ENCODE peak calls at places on chromosomes 5 and 9, in ten cellular contexts. One of them, this sample, is unnamed.

GRCh38 chr5:151183451-151184245 is 26.1 kb upstream of the ANXA6 start:
- DNase-seq in breast epithelium: no peak
- DNase-seq in pancreas: peak
- DNase-seq in left lung: no peak
- DNase-seq in epithelial cell of esophagus: peak
- DNase-seq in stomach: no peak
- DNase-seq in fibroblast of mammary gland: peak
- DNase-seq in Caco-2: peak
- DNase-seq in AG04449: no peak
- DNase-seq in suprapubic skin: no peak
- DNase-seq in this sample: no peak

GRCh38 chr5:174837919-174838902 is 113.8 kb downstream of the MSX2 start:
- DNase-seq in breast epithelium: no peak
- DNase-seq in pancreas: no peak
- DNase-seq in left lung: no peak
- DNase-seq in epithelial cell of esophagus: peak
- DNase-seq in stomach: no peak
- DNase-seq in fibroblast of mammary gland: peak
- DNase-seq in Caco-2: no peak
- DNase-seq in AG04449: peak
- DNase-seq in suprapubic skin: peak
- DNase-seq in this sample: peak

GRCh38 chr9:131092548-131093440 is 3.5 kb upstream of the AIF1L start:
- DNase-seq in breast epithelium: no peak
- DNase-seq in pancreas: no peak
- DNase-seq in left lung: no peak
- DNase-seq in epithelial cell of esophagus: no peak
- DNase-seq in stomach: peak
- DNase-seq in fibroblast of mammary gland: no peak
- DNase-seq in Caco-2: peak
- DNase-seq in AG04449: no peak
- DNase-seq in suprapubic skin: no peak
- DNase-seq in this sample: no peak

GRCh38 chr9:89342213-89342612 is 23.9 kb downstream of the SECISBP2 start:
- DNase-seq in breast epithelium: no peak
- DNase-seq in pancreas: no peak
- DNase-seq in left lung: no peak
- DNase-seq in epithelial cell of esophagus: no peak
- DNase-seq in stomach: no peak
- DNase-seq in fibroblast of mammary gland: no peak
- DNase-seq in Caco-2: no peak
- DNase-seq in AG04449: no peak
- DNase-seq in suprapubic skin: no peak
- DNase-seq in this sample: no peak

GRCh38 chr5:39420482-39421145 is 4.2 kb downstream of the DAB2 start:
- DNase-seq in breast epithelium: peak
- DNase-seq in pancreas: no peak
- DNase-seq in left lung: peak
- DNase-seq in epithelial cell of esophagus: no peak
- DNase-seq in stomach: peak
- DNase-seq in fibroblast of mammary gland: peak
- DNase-seq in Caco-2: no peak
- DNase-seq in AG04449: no peak
- DNase-seq in suprapubic skin: peak
- DNase-seq in this sample: peak

GRCh38 chr5:132821350-132821749 is 8.2 kb downstream of the SOWAHA start:
- DNase-seq in breast epithelium: no peak
- DNase-seq in pancreas: no peak
- DNase-seq in left lung: no peak
- DNase-seq in epithelial cell of esophagus: no peak
- DNase-seq in stomach: no peak
- DNase-seq in fibroblast of mammary gland: no peak
- DNase-seq in Caco-2: no peak
- DNase-seq in AG04449: no peak
- DNase-seq in suprapubic skin: no peak
- DNase-seq in this sample: no peak

GRCh38 chr5:124670672-124671592 is 75.5 kb downstream of the ZNF608 start:
- DNase-seq in breast epithelium: no peak
- DNase-seq in pancreas: no peak
- DNase-seq in left lung: no peak
- DNase-seq in epithelial cell of esophagus: peak
- DNase-seq in stomach: no peak
- DNase-seq in fibroblast of mammary gland: no peak
- DNase-seq in Caco-2: no peak
- DNase-seq in AG04449: no peak
- DNase-seq in suprapubic skin: no peak
- DNase-seq in this sample: no peak

GRCh38 chr9:107177857-107178256 is 105.2 kb upstream of the RAD23B start:
- DNase-seq in breast epithelium: no peak
- DNase-seq in pancreas: no peak
- DNase-seq in left lung: no peak
- DNase-seq in epithelial cell of esophagus: peak
- DNase-seq in stomach: no peak
- DNase-seq in fibroblast of mammary gland: peak
- DNase-seq in Caco-2: no peak
- DNase-seq in AG04449: no peak
- DNase-seq in suprapubic skin: no peak
- DNase-seq in this sample: no peak

GRCh38 chr9:90547896-90548295 is 94.7 kb downstream of the DIRAS2 start:
- DNase-seq in breast epithelium: no peak
- DNase-seq in pancreas: no peak
- DNase-seq in left lung: no peak
- DNase-seq in epithelial cell of esophagus: peak
- DNase-seq in stomach: no peak
- DNase-seq in fibroblast of mammary gland: no peak
- DNase-seq in Caco-2: no peak
- DNase-seq in AG04449: no peak
- DNase-seq in suprapubic skin: no peak
- DNase-seq in this sample: no peak

GRCh38 chr9:80665479-80665878 is 1023.9 kb downstream of the TLE1 start:
- DNase-seq in breast epithelium: no peak
- DNase-seq in pancreas: no peak
- DNase-seq in left lung: no peak
- DNase-seq in epithelial cell of esophagus: no peak
- DNase-seq in stomach: no peak
- DNase-seq in fibroblast of mammary gland: no peak
- DNase-seq in Caco-2: no peak
- DNase-seq in AG04449: no peak
- DNase-seq in suprapubic skin: no peak
- DNase-seq in this sample: no peak

DNA sequence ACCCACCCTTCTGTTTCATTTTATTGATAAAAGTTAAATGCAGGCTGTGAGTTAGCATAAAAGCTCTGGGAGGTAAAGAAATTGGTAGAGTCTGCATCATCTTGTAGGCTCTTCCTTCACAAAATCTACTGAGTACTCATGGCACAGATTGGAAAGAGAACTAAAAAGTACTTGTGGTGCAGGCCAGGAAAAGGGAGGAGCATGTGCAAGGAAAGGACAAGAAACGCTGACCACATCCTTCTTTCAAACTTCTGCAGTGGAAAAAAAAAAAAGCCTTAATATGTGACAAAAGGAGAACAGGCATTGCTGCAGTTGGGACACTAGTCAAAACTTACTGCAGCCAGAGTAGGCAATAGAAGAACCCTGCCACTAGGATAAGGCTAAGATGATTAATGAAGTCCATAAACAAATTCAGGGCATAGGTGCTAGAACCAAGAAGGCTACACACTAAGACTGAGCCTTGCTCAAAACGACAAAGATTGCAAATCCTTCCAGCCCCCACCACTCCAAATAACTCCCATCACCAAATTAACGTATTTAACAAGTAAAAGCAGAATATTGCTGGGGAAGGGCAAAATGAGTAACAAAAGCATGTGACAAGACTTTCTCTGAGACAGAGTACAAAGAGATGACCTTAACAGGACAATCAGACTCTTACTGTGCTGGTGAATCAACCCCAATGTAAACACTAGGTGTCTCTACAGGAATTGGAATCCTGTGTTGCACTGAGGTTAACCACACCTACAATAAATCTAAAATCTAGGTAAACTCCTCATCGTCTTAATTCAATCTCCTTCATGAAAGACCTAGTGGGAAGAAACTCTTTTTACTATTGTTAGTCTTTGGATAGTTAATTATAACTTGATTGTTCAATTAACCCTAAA is 1024.8 kb downstream of the TLE1 start:
- DNase-seq in breast epithelium: no peak
- DNase-seq in pancreas: no peak
- DNase-seq in left lung: no peak
- DNase-seq in epithelial cell of esophagus: peak
- DNase-seq in stomach: no peak
- DNase-seq in fibroblast of mammary gland: peak
- DNase-seq in Caco-2: no peak
- DNase-seq in AG04449: no peak
- DNase-seq in suprapubic skin: no peak
- DNase-seq in this sample: peak
- TF ChIP-seq CTCF in breast epithelium: no peak
- TF ChIP-seq CTCF in pancreas: no peak
- TF ChIP-seq CTCF in left lung: no peak
- TF ChIP-seq CTCF in epithelial cell of esophagus: peak
- TF ChIP-seq CTCF in stomach: no peak
- TF ChIP-seq CTCF in fibroblast of mammary gland: no peak
- TF ChIP-seq CTCF in Caco-2: no peak
- TF ChIP-seq CTCF in AG04449: no peak
- TF ChIP-seq CTCF in suprapubic skin: no peak
- TF ChIP-seq CTCF in this sample: peak

DNA sequence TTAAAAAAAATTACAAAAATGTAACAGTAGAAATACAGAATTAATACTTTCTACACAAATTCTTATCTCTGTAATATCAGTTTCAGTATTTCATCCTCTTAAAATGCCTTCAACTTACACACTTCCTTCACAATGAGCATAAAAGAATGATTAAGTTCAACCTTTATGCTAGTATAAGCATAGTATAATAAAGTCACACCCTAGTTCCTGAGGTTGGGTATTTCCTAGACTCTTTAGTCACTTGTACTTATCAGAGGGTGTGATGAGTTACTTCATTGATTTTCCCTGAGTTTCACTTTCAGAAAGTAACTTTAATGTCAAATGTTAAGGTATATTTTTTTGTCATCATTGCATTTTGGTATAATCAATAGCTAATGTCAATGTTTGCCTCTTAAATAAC is 302.4 kb downstream of the PDE4D start:
- DNase-seq in breast epithelium: no peak
- DNase-seq in pancreas: no peak
- DNase-seq in left lung: no peak
- DNase-seq in epithelial cell of esophagus: peak
- DNase-seq in stomach: no peak
- DNase-seq in fibroblast of mammary gland: no peak
- DNase-seq in Caco-2: no peak
- DNase-seq in AG04449: no peak
- DNase-seq in suprapubic skin: no peak
- DNase-seq in this sample: no peak
- H3K4me3 ChIP-seq in breast epithelium: no peak
- H3K4me3 ChIP-seq in pancreas: no peak
- H3K4me3 ChIP-seq in left lung: no peak
- H3K4me3 ChIP-seq in epithelial cell of esophagus: no peak
- H3K4me3 ChIP-seq in stomach: no peak
- H3K4me3 ChIP-seq in fibroblast of mammary gland: no peak
- H3K4me3 ChIP-seq in Caco-2: no peak
- H3K4me3 ChIP-seq in AG04449: no peak
- H3K4me3 ChIP-seq in suprapubic skin: no peak
- H3K4me3 ChIP-seq in this sample: no peak

GRCh38 chr9:20462410-20462809 is 159.9 kb downstream of the MLLT3 start:
- DNase-seq in breast epithelium: no peak
- DNase-seq in pancreas: no peak
- DNase-seq in left lung: no peak
- DNase-seq in epithelial cell of esophagus: no peak
- DNase-seq in stomach: no peak
- DNase-seq in fibroblast of mammary gland: no peak
- DNase-seq in Caco-2: no peak
- DNase-seq in AG04449: no peak
- DNase-seq in suprapubic skin: no peak
- DNase-seq in this sample: no peak
- TF ChIP-seq CTCF in breast epithelium: no peak
- TF ChIP-seq CTCF in pancreas: no peak
- TF ChIP-seq CTCF in left lung: no peak
- TF ChIP-seq CTCF in epithelial cell of esophagus: no peak
- TF ChIP-seq CTCF in stomach: no peak
- TF ChIP-seq CTCF in fibroblast of mammary gland: peak
- TF ChIP-seq CTCF in Caco-2: no peak
- TF ChIP-seq CTCF in AG04449: no peak
- TF ChIP-seq CTCF in suprapubic skin: no peak
- TF ChIP-seq CTCF in this sample: peak

GRCh38 chr5:11903121-11903613 is 1.1 kb downstream of the CTNND2 start:
- DNase-seq in breast epithelium: no peak
- DNase-seq in pancreas: peak
- DNase-seq in left lung: no peak
- DNase-seq in epithelial cell of esophagus: peak
- DNase-seq in stomach: no peak
- DNase-seq in fibroblast of mammary gland: no peak
- DNase-seq in Caco-2: no peak
- DNase-seq in AG04449: no peak
- DNase-seq in suprapubic skin: no peak
- DNase-seq in this sample: peak

GRCh38 chr5:11903614-11904269 is 504 bp downstream of the CTNND2 start:
- DNase-seq in breast epithelium: no peak
- DNase-seq in pancreas: peak
- DNase-seq in left lung: no peak
- DNase-seq in epithelial cell of esophagus: peak
- DNase-seq in stomach: no peak
- DNase-seq in fibroblast of mammary gland: no peak
- DNase-seq in Caco-2: no peak
- DNase-seq in AG04449: no peak
- DNase-seq in suprapubic skin: no peak
- DNase-seq in this sample: peak

GRCh38 chr5:11902304-11902703 is 1.9 kb downstream of the CTNND2 start:
- DNase-seq in breast epithelium: no peak
- DNase-seq in pancreas: no peak
- DNase-seq in left lung: no peak
- DNase-seq in epithelial cell of esophagus: no peak
- DNase-seq in stomach: no peak
- DNase-seq in fibroblast of mammary gland: no peak
- DNase-seq in Caco-2: no peak
- DNase-seq in AG04449: no peak
- DNase-seq in suprapubic skin: no peak
- DNase-seq in this sample: no peak

GRCh38 chr5:11905209-11905608 is 963 bp upstream of the CTNND2 start:
- DNase-seq in breast epithelium: no peak
- DNase-seq in pancreas: peak
- DNase-seq in left lung: no peak
- DNase-seq in epithelial cell of esophagus: no peak
- DNase-seq in stomach: no peak
- DNase-seq in fibroblast of mammary gland: no peak
- DNase-seq in Caco-2: no peak
- DNase-seq in AG04449: no peak
- DNase-seq in suprapubic skin: no peak
- DNase-seq in this sample: no peak

DNA sequence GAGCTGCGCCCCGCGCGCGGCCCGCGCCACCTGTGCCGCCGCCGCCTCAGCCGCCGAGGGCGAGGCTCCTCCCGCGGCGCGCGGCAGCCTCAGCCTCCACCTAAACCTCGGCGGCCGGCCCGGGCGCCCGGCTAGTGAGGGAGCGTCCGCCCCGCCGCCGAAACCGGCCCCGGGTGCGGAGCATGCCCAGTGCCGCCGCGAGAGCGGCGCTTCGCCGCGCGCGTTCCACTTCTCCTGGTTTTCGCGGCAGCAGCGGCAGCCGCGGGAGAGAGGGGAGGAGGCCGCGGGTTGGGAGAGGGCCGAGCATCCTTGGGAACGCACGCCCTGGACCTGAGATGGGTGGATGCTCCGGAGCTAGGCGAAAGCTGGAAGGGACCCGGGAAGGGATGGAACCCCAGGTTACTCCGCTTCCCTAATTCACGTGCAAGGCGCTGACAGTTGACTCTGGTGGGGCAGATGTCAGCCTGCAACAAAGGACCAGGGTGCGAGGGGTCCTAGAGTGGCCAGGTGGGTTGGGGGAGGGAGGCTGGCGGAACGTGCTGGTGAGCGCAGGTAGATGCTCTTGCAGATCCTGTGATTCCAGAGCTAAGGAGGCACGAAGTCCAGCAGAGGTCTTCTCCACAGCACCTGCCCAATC is at the start of gene CTNND2:
- DNase-seq in breast epithelium: no peak
- DNase-seq in pancreas: peak
- DNase-seq in left lung: no peak
- DNase-seq in epithelial cell of esophagus: peak
- DNase-seq in stomach: no peak
- DNase-seq in fibroblast of mammary gland: no peak
- DNase-seq in Caco-2: no peak
- DNase-seq in AG04449: no peak
- DNase-seq in suprapubic skin: no peak
- DNase-seq in this sample: peak
- H3K4me3 ChIP-seq in breast epithelium: peak
- H3K4me3 ChIP-seq in pancreas: peak
- H3K4me3 ChIP-seq in left lung: peak
- H3K4me3 ChIP-seq in epithelial cell of esophagus: no peak
- H3K4me3 ChIP-seq in stomach: peak
- H3K4me3 ChIP-seq in fibroblast of mammary gland: no peak
- H3K4me3 ChIP-seq in Caco-2: peak
- H3K4me3 ChIP-seq in AG04449: no peak
- H3K4me3 ChIP-seq in suprapubic skin: peak
- H3K4me3 ChIP-seq in this sample: peak

This sample was measured in astrocyte of the spinal cord.